ENCODE peak calls at places on chromosomes 2 and 18, in six cellular contexts. I is GM23248, Y is HCT116, J is hepatocyte, O is PC-3, W is SK-N-SH. X is an unnamed sample.

GRCh38 chr2:215535726-215536125 is 99.9 kb upstream of the FN1 start:
- DNase-seq in Y (no peak), I (peak), W (no peak), J (no peak), O (peak), X (no peak)

GRCh38 chr2:98188351-98189046 is 101.5 kb downstream of the VWA3B start:
- DNase-seq in J (no peak), O (peak), W (no peak), I (peak), Y (peak), X (no peak)

GRCh38 chr2:225367482-225367881 is 32.0 kb upstream of the NYAP2 start:
- DNase-seq in Y (no peak), I (no peak), W (no peak), J (no peak), O (no peak), X (no peak)

GRCh38 chr2:218993345-218994315 is at the start of gene CRYBA2:
- DNase-seq in Y (no peak), J (peak), I (peak), W (peak), O (peak), X (peak)

GRCh38 chr2:176818653-176819052 is 393.9 kb upstream of the HNRNPA3 start:
- DNase-seq in I (no peak), J (no peak), O (no peak), W (no peak), Y (no peak), X (no peak)

GRCh38 chr2:85547859-85548607 is 9.1 kb downstream of the MAT2A start:
- DNase-seq in W (no peak), I (no peak), O (peak), Y (no peak), J (no peak), X (no peak)

GRCh38 chr18:63185979-63186378 is 133.6 kb downstream of the BCL2 start:
- DNase-seq in I (no peak), J (no peak), O (no peak), W (no peak), Y (no peak), X (no peak)

GRCh38 chr2:196166876-196167275 is 4.5 kb downstream of the STK17B start:
- DNase-seq in J (no peak), W (no peak), O (peak), I (peak), Y (no peak), X (no peak)

GRCh38 chr2:159035790-159036411 is 67.5 kb downstream of the TANC1 start:
- DNase-seq in Y (peak), W (peak), O (peak), J (peak), I (peak), X (peak)

GRCh38 chr2:179022685-179023084 is 27.3 kb downstream of the CCDC141 start:
- DNase-seq in W (no peak), I (no peak), Y (no peak), J (no peak), O (no peak), X (no peak)
- TF ChIP-seq EZH2phosphoT487 in W (no peak), I (no peak), Y (no peak), J (no peak), O (no peak), X (no peak)

DNA sequence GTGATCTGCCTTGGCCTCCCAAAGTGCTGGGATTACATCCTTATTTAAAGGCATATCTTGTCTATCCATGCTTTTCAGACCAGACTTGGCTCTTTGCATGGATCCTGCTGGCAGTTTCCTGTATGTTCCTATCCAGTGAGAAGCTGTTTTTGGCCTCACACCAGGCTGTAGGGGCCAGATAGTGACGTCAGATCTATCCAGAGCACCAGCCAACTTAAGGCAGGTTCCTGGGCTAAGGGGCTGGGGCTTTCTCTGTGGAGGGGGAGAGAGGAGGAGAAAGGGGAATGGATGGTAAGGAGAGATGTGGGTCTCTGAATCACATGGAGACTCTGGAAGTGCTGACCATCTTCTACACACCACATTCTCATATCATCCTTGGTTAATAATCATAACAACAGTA is 2.1 kb upstream of the FAM117B start:
- DNase-seq in I (peak), W (peak), O (no peak), Y (no peak), J (no peak), X (no peak)
- H2AFZ ChIP-seq in I (no peak), W (no peak), O (no peak), Y (no peak), J (no peak), X (no peak)

DNA sequence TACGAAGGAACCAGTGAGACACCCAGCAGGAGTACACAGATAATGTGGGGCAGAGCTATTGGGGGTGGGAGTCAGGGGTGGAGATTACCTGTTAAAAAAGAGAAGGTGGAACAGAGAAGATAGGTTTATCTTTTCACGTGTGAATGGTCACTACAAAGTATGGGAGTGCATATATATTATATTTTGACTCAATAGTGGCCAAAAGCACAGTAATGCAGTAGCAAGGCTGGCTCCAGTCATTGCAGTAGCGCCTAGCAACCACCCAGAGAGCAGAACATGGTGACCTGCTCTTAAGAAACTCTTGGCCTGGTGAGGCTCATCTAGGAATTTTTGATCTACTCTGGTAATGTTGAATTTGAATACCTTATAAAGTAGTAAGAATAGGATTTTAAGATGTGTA is 1.0 kb downstream of the IMPACT start:
- DNase-seq in W (peak), O (peak), I (peak), J (no peak), Y (no peak), X (peak)
- H3K4me3 ChIP-seq in W (peak), O (peak), I (peak), J (peak), Y (peak), X (peak)

DNA sequence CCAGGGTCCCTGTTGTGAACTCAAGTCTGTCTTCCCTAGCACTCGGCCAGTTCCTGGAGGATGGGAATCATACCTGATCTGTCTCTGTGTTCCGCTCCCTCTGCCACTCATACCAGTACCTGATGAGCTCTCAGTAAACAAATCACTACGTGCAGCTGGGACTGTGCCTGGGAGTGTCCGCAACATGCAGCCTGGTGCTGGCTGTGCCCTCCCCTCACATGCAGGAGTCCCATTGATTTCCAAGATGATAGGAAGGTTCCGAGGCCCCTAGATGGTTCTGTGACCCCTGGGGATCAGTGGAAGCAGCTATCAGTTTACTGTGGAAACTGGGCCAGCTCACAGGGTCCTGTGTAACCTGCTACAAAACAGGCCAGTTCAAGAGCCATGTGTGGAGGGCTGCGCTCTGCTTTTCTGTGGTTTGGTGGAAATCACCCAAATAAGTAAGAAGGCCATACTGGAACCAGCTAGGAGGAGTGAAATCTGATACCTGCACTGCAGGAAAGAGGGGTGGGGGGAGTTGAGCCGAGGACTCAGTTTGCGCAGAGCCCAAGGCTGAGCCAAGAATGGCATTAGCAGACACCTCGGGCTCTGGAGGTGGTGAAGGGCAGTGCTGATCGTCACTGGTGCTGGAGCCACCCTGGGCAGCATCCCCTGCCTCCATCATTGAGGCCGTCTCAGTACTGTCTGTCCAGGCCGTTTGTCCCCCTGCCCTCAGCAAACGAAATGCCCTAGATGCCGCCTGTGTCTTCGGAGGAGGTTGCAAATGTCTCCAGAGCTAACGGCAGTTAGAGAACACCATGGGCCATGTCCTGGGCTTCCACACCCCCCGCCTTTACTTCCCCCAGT is 93.3 kb downstream of the KLHL29 start:
- DNase-seq in Y (no peak), I (no peak), W (no peak), J (no peak), O (no peak), X (peak)
- TF ChIP-seq EZH2phosphoT487 in Y (no peak), I (no peak), W (no peak), J (no peak), O (no peak), X (no peak)

GRCh38 chr2:205056066-205056678 is 510.9 kb downstream of the PARD3B start:
- DNase-seq in O (no peak), I (peak), J (no peak), Y (no peak), W (no peak), X (no peak)
- H2AFZ ChIP-seq in O (no peak), I (peak), J (no peak), Y (no peak), W (peak), X (no peak)